ENCODE peak calls at places on chromosomes 4 and X, in seven cellular contexts. One of them, this sample, is unnamed.

GRCh38 chr4:48347282-48347921 is 6.1 kb downstream of the SLAIN2 start:
- DNase-seq in GM23248: no peak
- DNase-seq in HCT116: no peak
- DNase-seq in hepatocyte: no peak
- DNase-seq in GM23338: no peak
- DNase-seq in MM.1S: no peak
- DNase-seq in neural progenitor cell: no peak
- DNase-seq in this sample: no peak

GRCh38 chr4:76984788-76985211 is 35.2 kb downstream of the SEPTIN11 start:
- DNase-seq in HCT116: no peak
- DNase-seq in neural progenitor cell: peak; percentile 41
- DNase-seq in hepatocyte: peak; percentile 88
- DNase-seq in GM23248: peak; percentile 99
- DNase-seq in GM23338: no peak
- DNase-seq in MM.1S: peak; percentile 21
- DNase-seq in this sample: peak; percentile 61

GRCh38 chr4:116866116-116866515 is 219.3 kb downstream of the TRAM1L1 start:
- DNase-seq in neural progenitor cell: no peak
- DNase-seq in GM23338: peak; percentile 33
- DNase-seq in MM.1S: no peak
- DNase-seq in hepatocyte: no peak
- DNase-seq in GM23248: no peak
- DNase-seq in HCT116: no peak
- DNase-seq in this sample: no peak

GRCh38 chrX:84144281-84144680 is 43.7 kb downstream of the RPS6KA6 start:
- DNase-seq in hepatocyte: no peak
- DNase-seq in GM23338: no peak
- DNase-seq in neural progenitor cell: no peak
- DNase-seq in GM23248: peak; percentile 12
- DNase-seq in HCT116: no peak
- DNase-seq in MM.1S: no peak
- DNase-seq in this sample: no peak

GRCh38 chrX:75155454-75155829 is 641 bp downstream of the ABCB7 start:
- DNase-seq in HCT116: no peak
- DNase-seq in GM23248: peak; percentile 50
- DNase-seq in GM23338: peak; percentile 2
- DNase-seq in MM.1S: peak; percentile 31
- DNase-seq in hepatocyte: no peak
- DNase-seq in neural progenitor cell: no peak
- DNase-seq in this sample: peak; percentile 9

GRCh38 chr4:166252487-166253402 is 379.7 kb downstream of the TLL1 start:
- DNase-seq in GM23338: peak; percentile 62
- DNase-seq in GM23248: peak; percentile 20
- DNase-seq in MM.1S: peak; percentile 51
- DNase-seq in HCT116: peak; percentile 37
- DNase-seq in neural progenitor cell: peak; percentile 57
- DNase-seq in hepatocyte: peak; percentile 37
- DNase-seq in this sample: peak; percentile 51

GRCh38 chr4:105126311-105127153 is 20.1 kb upstream of the TET2 start:
- DNase-seq in hepatocyte: no peak
- DNase-seq in MM.1S: no peak
- DNase-seq in GM23248: peak; percentile 23
- DNase-seq in neural progenitor cell: no peak
- DNase-seq in GM23338: no peak
- DNase-seq in HCT116: no peak
- DNase-seq in this sample: no peak

GRCh38 chrX:8404443-8404842 is 60.2 kb upstream of the VCX3B start:
- DNase-seq in GM23248: no peak
- DNase-seq in HCT116: no peak
- DNase-seq in MM.1S: no peak
- DNase-seq in hepatocyte: no peak
- DNase-seq in GM23338: no peak
- DNase-seq in neural progenitor cell: peak; percentile 60
- DNase-seq in this sample: peak; percentile 76

GRCh38 chr4:82043081-82043808 is 330.5 kb downstream of the HNRNPD start:
- DNase-seq in neural progenitor cell: peak; percentile 23
- DNase-seq in GM23338: peak; percentile 48
- DNase-seq in MM.1S: no peak
- DNase-seq in HCT116: no peak
- DNase-seq in GM23248: peak; percentile 2
- DNase-seq in hepatocyte: peak; percentile 79
- DNase-seq in this sample: no peak

GRCh38 chrX:129717902-129718301 is 20.9 kb upstream of the XPNPEP2 start:
- DNase-seq in GM23338: no peak
- DNase-seq in MM.1S: no peak
- DNase-seq in neural progenitor cell: no peak
- DNase-seq in HCT116: no peak
- DNase-seq in hepatocyte: no peak
- DNase-seq in GM23248: peak; percentile 80
- DNase-seq in this sample: peak; percentile 49

GRCh38 chr4:120853101-120853940 is 69.2 kb downstream of the PRDM5 start:
- DNase-seq in HCT116: no peak
- DNase-seq in GM23248: peak; percentile 84
- DNase-seq in hepatocyte: no peak
- DNase-seq in neural progenitor cell: no peak
- DNase-seq in MM.1S: no peak
- DNase-seq in GM23338: no peak
- DNase-seq in this sample: no peak

GRCh38 chr4:153112071-153112460 is 92.2 kb upstream of the TRIM2 start:
- DNase-seq in MM.1S: no peak
- DNase-seq in neural progenitor cell: no peak
- DNase-seq in HCT116: no peak
- DNase-seq in GM23338: no peak
- DNase-seq in hepatocyte: no peak
- DNase-seq in GM23248: no peak
- DNase-seq in this sample: no peak

GRCh38 chr4:141301216-141301615 is 80.5 kb downstream of the ZNF330 start:
- DNase-seq in MM.1S: no peak
- DNase-seq in GM23338: no peak
- DNase-seq in GM23248: no peak
- DNase-seq in hepatocyte: no peak
- DNase-seq in neural progenitor cell: no peak
- DNase-seq in HCT116: no peak
- DNase-seq in this sample: no peak

GRCh38 chrX:109268340-109268739 is 213.5 kb downstream of the GUCY2F start:
- DNase-seq in GM23248: no peak
- DNase-seq in MM.1S: no peak
- DNase-seq in GM23338: no peak
- DNase-seq in neural progenitor cell: no peak
- DNase-seq in HCT116: peak; percentile 36
- DNase-seq in hepatocyte: no peak
- DNase-seq in this sample: no peak

GRCh38 chr4:157701695-157701994 is 471.2 kb downstream of the GASK1B start:
- DNase-seq in neural progenitor cell: no peak
- DNase-seq in hepatocyte: no peak
- DNase-seq in HCT116: no peak
- DNase-seq in GM23248: no peak
- DNase-seq in MM.1S: no peak
- DNase-seq in GM23338: no peak
- DNase-seq in this sample: peak; percentile 1

GRCh38 chrX:3204606-3205005 is 141.8 kb downstream of the MXRA5 start:
- DNase-seq in neural progenitor cell: no peak
- DNase-seq in GM23338: no peak
- DNase-seq in HCT116: no peak
- DNase-seq in MM.1S: no peak
- DNase-seq in GM23248: no peak
- DNase-seq in hepatocyte: no peak
- DNase-seq in this sample: no peak

GRCh38 chr4:75248770-75249467 is 265.3 kb downstream of the RCHY1 start:
- DNase-seq in neural progenitor cell: no peak
- DNase-seq in MM.1S: no peak
- DNase-seq in HCT116: no peak
- DNase-seq in GM23338: no peak
- DNase-seq in hepatocyte: peak; percentile 56
- DNase-seq in GM23248: no peak
- DNase-seq in this sample: peak; percentile 67

GRCh38 chr4:54103190-54103574 is 3.2 kb downstream of the GSX2 start:
- DNase-seq in GM23248: no peak
- DNase-seq in GM23338: peak; percentile 58
- DNase-seq in HCT116: no peak
- DNase-seq in MM.1S: no peak
- DNase-seq in hepatocyte: no peak
- DNase-seq in neural progenitor cell: peak; percentile 72
- DNase-seq in this sample: no peak
- TF ChIP-seq EZH2 in GM23248: no peak
- TF ChIP-seq EZH2 in GM23338: peak; percentile 37
- TF ChIP-seq EZH2 in HCT116: no peak
- TF ChIP-seq EZH2 in MM.1S: no peak
- TF ChIP-seq EZH2 in hepatocyte: no peak
- TF ChIP-seq EZH2 in neural progenitor cell: peak; percentile 51
- TF ChIP-seq EZH2 in this sample: no peak

GRCh38 chr4:149203256-149204001 is 612.2 kb downstream of the IQCM start:
- DNase-seq in neural progenitor cell: no peak
- DNase-seq in hepatocyte: no peak
- DNase-seq in HCT116: no peak
- DNase-seq in GM23338: no peak
- DNase-seq in MM.1S: no peak
- DNase-seq in GM23248: peak; percentile 57
- DNase-seq in this sample: no peak
- TF ChIP-seq EZH2phosphoT487 in neural progenitor cell: no peak
- TF ChIP-seq EZH2phosphoT487 in hepatocyte: no peak
- TF ChIP-seq EZH2phosphoT487 in HCT116: no peak
- TF ChIP-seq EZH2phosphoT487 in GM23338: no peak
- TF ChIP-seq EZH2phosphoT487 in MM.1S: no peak
- TF ChIP-seq EZH2phosphoT487 in GM23248: no peak
- TF ChIP-seq EZH2phosphoT487 in this sample: no peak

GRCh38 chr4:8860892-8861575 is 10.6 kb downstream of the HMX1 start:
- DNase-seq in GM23248: no peak
- DNase-seq in HCT116: no peak
- DNase-seq in hepatocyte: no peak
- DNase-seq in GM23338: peak; percentile 59
- DNase-seq in MM.1S: no peak
- DNase-seq in neural progenitor cell: peak; percentile 61
- DNase-seq in this sample: no peak
- TF ChIP-seq EZH2 in GM23248: peak; percentile 43
- TF ChIP-seq EZH2 in HCT116: no peak
- TF ChIP-seq EZH2 in hepatocyte: peak; percentile 83
- TF ChIP-seq EZH2 in GM23338: peak; percentile 71
- TF ChIP-seq EZH2 in MM.1S: no peak
- TF ChIP-seq EZH2 in neural progenitor cell: peak; percentile 94
- TF ChIP-seq EZH2 in this sample: no peak

GRCh38 chr4:6464842-6465588 is 7.4 kb downstream of the PPP2R2C start:
- DNase-seq in neural progenitor cell: no peak
- DNase-seq in GM23338: peak; percentile 57
- DNase-seq in GM23248: no peak
- DNase-seq in hepatocyte: no peak
- DNase-seq in MM.1S: no peak
- DNase-seq in HCT116: no peak
- DNase-seq in this sample: peak; percentile 48
- TF ChIP-seq EZH2phosphoT487 in neural progenitor cell: no peak
- TF ChIP-seq EZH2phosphoT487 in GM23338: no peak
- TF ChIP-seq EZH2phosphoT487 in GM23248: no peak
- TF ChIP-seq EZH2phosphoT487 in hepatocyte: no peak
- TF ChIP-seq EZH2phosphoT487 in MM.1S: no peak
- TF ChIP-seq EZH2phosphoT487 in HCT116: no peak
- TF ChIP-seq EZH2phosphoT487 in this sample: no peak

DNA sequence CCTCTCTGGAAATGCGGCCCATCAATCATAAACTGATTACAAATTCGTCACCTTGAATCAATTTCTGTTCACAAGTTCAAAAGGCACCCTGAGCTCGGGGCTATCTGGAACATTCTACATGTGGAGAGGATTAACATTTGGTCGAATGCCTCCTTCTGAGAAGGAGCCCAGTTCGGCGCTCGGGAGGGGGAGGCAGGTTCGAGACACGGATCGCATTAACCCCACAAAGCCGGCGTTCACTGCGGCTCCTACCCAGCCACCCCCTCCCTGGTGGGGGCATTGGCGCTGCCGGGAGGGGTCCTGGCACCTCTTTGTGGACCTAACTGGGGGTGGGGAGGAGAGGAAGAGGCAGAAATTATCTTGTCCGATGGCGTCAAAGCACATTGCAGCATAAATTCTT is 108.0 kb downstream of the CPZ start:
- DNase-seq in GM23248: peak; percentile 6
- DNase-seq in HCT116: no peak
- DNase-seq in MM.1S: no peak
- DNase-seq in hepatocyte: no peak
- DNase-seq in neural progenitor cell: no peak
- DNase-seq in GM23338: no peak
- DNase-seq in this sample: no peak
- TF ChIP-seq EZH2 in GM23248: peak; percentile 40
- TF ChIP-seq EZH2 in HCT116: no peak
- TF ChIP-seq EZH2 in MM.1S: no peak
- TF ChIP-seq EZH2 in hepatocyte: no peak
- TF ChIP-seq EZH2 in neural progenitor cell: no peak
- TF ChIP-seq EZH2 in GM23338: no peak
- TF ChIP-seq EZH2 in this sample: no peak